ENCODE peak calls at places on chromosomes 12 and 14, in four cellular contexts. One of them, this sample, is unnamed.

GRCh38 chr12:48122065-48122834 is 3.1 kb downstream of the PFKM start:
- DNase-seq in kidney: no peak
- DNase-seq in cardiac fibroblast: peak
- DNase-seq in cardiac muscle cell: no peak
- DNase-seq in this sample: no peak

GRCh38 chr12:64404470-64405446 is 566 bp downstream of the XPOT start:
- DNase-seq in kidney: peak
- DNase-seq in cardiac muscle cell: peak
- DNase-seq in cardiac fibroblast: peak
- DNase-seq in this sample: peak

GRCh38 chr14:82999802-83000201 is 1466.1 kb upstream of the SEL1L start:
- DNase-seq in kidney: no peak
- DNase-seq in cardiac muscle cell: no peak
- DNase-seq in cardiac fibroblast: no peak
- DNase-seq in this sample: no peak

GRCh38 chr12:54762390-54762789 is 91.9 kb upstream of the MUCL1 start:
- DNase-seq in cardiac muscle cell: no peak
- DNase-seq in kidney: no peak
- DNase-seq in cardiac fibroblast: no peak
- DNase-seq in this sample: no peak

GRCh38 chr14:61950340-61950739 is 188.1 kb downstream of the SNAPC1 start:
- DNase-seq in kidney: no peak
- DNase-seq in cardiac fibroblast: no peak
- DNase-seq in cardiac muscle cell: no peak
- DNase-seq in this sample: no peak

GRCh38 chr14:48373993-48374392 is 698.6 kb upstream of the MDGA2 start:
- DNase-seq in cardiac muscle cell: no peak
- DNase-seq in kidney: no peak
- DNase-seq in cardiac fibroblast: no peak
- DNase-seq in this sample: no peak

GRCh38 chr14:48546996-48547395 is 871.6 kb upstream of the MDGA2 start:
- DNase-seq in cardiac fibroblast: no peak
- DNase-seq in cardiac muscle cell: no peak
- DNase-seq in kidney: no peak
- DNase-seq in this sample: no peak

GRCh38 chr14:104735830-104736642 is 12.0 kb downstream of the ADSS1 start:
- DNase-seq in kidney: peak
- DNase-seq in cardiac muscle cell: peak
- DNase-seq in cardiac fibroblast: peak
- DNase-seq in this sample: no peak

GRCh38 chr12:25979563-25979962 is 21.1 kb downstream of the RASSF8 start:
- DNase-seq in cardiac muscle cell: no peak
- DNase-seq in kidney: no peak
- DNase-seq in cardiac fibroblast: no peak
- DNase-seq in this sample: no peak

GRCh38 chr12:64080319-64081008 is 141.6 kb downstream of the KICS2 start:
- DNase-seq in cardiac fibroblast: peak
- DNase-seq in cardiac muscle cell: peak
- DNase-seq in kidney: no peak
- DNase-seq in this sample: no peak

GRCh38 chr12:13962699-13963098 is 18.7 kb downstream of the GRIN2B start:
- DNase-seq in cardiac muscle cell: no peak
- DNase-seq in cardiac fibroblast: no peak
- DNase-seq in kidney: no peak
- DNase-seq in this sample: peak

GRCh38 chr12:75816892-75817291 is 214.7 kb downstream of the PHLDA1 start:
- DNase-seq in cardiac fibroblast: peak
- DNase-seq in kidney: no peak
- DNase-seq in cardiac muscle cell: peak
- DNase-seq in this sample: no peak

GRCh38 chr12:2311001-2311778 is 258.4 kb downstream of the CACNA1C start:
- DNase-seq in kidney: no peak
- DNase-seq in cardiac muscle cell: peak
- DNase-seq in cardiac fibroblast: peak
- DNase-seq in this sample: no peak

GRCh38 chr12:53754633-53755261 is 3.0 kb upstream of the CISTR start:
- DNase-seq in cardiac fibroblast: peak
- DNase-seq in cardiac muscle cell: peak
- DNase-seq in kidney: no peak
- DNase-seq in this sample: no peak

GRCh38 chr12:84056-84455 is 17.5 kb downstream of the IQSEC3 start:
- DNase-seq in cardiac fibroblast: no peak
- DNase-seq in kidney: no peak
- DNase-seq in cardiac muscle cell: no peak
- DNase-seq in this sample: no peak

GRCh38 chr12:12804432-12804886 is 8.7 kb upstream of the DDX47 start:
- DNase-seq in cardiac muscle cell: no peak
- DNase-seq in kidney: no peak
- DNase-seq in cardiac fibroblast: peak
- DNase-seq in this sample: no peak

GRCh38 chr14:102215522-102216250 is 76.0 kb downstream of the WDR20 start:
- DNase-seq in cardiac fibroblast: no peak
- DNase-seq in kidney: no peak
- DNase-seq in cardiac muscle cell: no peak
- DNase-seq in this sample: no peak

GRCh38 chr14:64704145-64704742 is at the start of gene PLEKHG3:
- DNase-seq in cardiac muscle cell: peak
- DNase-seq in cardiac fibroblast: peak
- DNase-seq in kidney: peak
- DNase-seq in this sample: no peak

GRCh38 chr12:8603858-8604257 is 8.8 kb downstream of the AICDA start:
- DNase-seq in cardiac muscle cell: no peak
- DNase-seq in kidney: no peak
- DNase-seq in cardiac fibroblast: no peak
- DNase-seq in this sample: no peak

GRCh38 chr12:130157998-130158774 is 4.1 kb upstream of the FZD10 start:
- DNase-seq in cardiac muscle cell: no peak
- DNase-seq in cardiac fibroblast: no peak
- DNase-seq in kidney: no peak
- DNase-seq in this sample: no peak

GRCh38 chr14:92012121-92012748 is 27.6 kb downstream of the TRIP11 start:
- DNase-seq in cardiac muscle cell: no peak
- DNase-seq in kidney: no peak
- DNase-seq in cardiac fibroblast: no peak
- DNase-seq in this sample: no peak

GRCh38 chr12:87344699-87345098 is 684.5 kb downstream of the C12orf50 start:
- DNase-seq in kidney: no peak
- DNase-seq in cardiac fibroblast: no peak
- DNase-seq in cardiac muscle cell: no peak
- DNase-seq in this sample: no peak

GRCh38 chr12:94101902-94102660 is 46.3 kb upstream of the PLXNC1 start:
- DNase-seq in cardiac fibroblast: peak
- DNase-seq in cardiac muscle cell: peak
- DNase-seq in kidney: peak
- DNase-seq in this sample: peak

GRCh38 chr12:103855036-103855712 is 14.1 kb upstream of the NT5DC3 start:
- DNase-seq in kidney: no peak
- DNase-seq in cardiac fibroblast: peak
- DNase-seq in cardiac muscle cell: peak
- DNase-seq in this sample: no peak

GRCh38 chr14:90760591-90761316 is 55.5 kb downstream of the TTC7B start:
- DNase-seq in cardiac muscle cell: peak
- DNase-seq in cardiac fibroblast: peak
- DNase-seq in kidney: no peak
- DNase-seq in this sample: no peak

GRCh38 chr14:103716091-103716801 is 636 bp downstream of the ZFYVE21 start:
- DNase-seq in kidney: peak
- DNase-seq in cardiac fibroblast: peak
- DNase-seq in cardiac muscle cell: peak
- DNase-seq in this sample: no peak

GRCh38 chr12:29769162-29769820 is 14.5 kb downstream of the TMTC1 start:
- DNase-seq in cardiac muscle cell: peak
- DNase-seq in kidney: no peak
- DNase-seq in cardiac fibroblast: peak
- DNase-seq in this sample: no peak

GRCh38 chr12:104632724-104633181 is 176.0 kb downstream of the CHST11 start:
- DNase-seq in kidney: peak
- DNase-seq in cardiac muscle cell: peak
- DNase-seq in cardiac fibroblast: peak
- DNase-seq in this sample: no peak

GRCh38 chr14:69863083-69863482 is 16.1 kb upstream of the SMOC1 start:
- DNase-seq in kidney: no peak
- DNase-seq in cardiac fibroblast: no peak
- DNase-seq in cardiac muscle cell: no peak
- DNase-seq in this sample: no peak

GRCh38 chr12:80186727-80187217 is 87.4 kb downstream of the OTOGL start:
- DNase-seq in cardiac muscle cell: peak
- DNase-seq in cardiac fibroblast: peak
- DNase-seq in kidney: no peak
- DNase-seq in this sample: peak

GRCh38 chr14:51653096-51653814 is 1.5 kb downstream of the FRMD6 start:
- DNase-seq in kidney: no peak
- DNase-seq in cardiac fibroblast: peak
- DNase-seq in cardiac muscle cell: peak
- DNase-seq in this sample: peak
- TF ChIP-seq CTCF in kidney: no peak
- TF ChIP-seq CTCF in cardiac fibroblast: peak
- TF ChIP-seq CTCF in cardiac muscle cell: peak
- TF ChIP-seq CTCF in this sample: peak

DNA sequence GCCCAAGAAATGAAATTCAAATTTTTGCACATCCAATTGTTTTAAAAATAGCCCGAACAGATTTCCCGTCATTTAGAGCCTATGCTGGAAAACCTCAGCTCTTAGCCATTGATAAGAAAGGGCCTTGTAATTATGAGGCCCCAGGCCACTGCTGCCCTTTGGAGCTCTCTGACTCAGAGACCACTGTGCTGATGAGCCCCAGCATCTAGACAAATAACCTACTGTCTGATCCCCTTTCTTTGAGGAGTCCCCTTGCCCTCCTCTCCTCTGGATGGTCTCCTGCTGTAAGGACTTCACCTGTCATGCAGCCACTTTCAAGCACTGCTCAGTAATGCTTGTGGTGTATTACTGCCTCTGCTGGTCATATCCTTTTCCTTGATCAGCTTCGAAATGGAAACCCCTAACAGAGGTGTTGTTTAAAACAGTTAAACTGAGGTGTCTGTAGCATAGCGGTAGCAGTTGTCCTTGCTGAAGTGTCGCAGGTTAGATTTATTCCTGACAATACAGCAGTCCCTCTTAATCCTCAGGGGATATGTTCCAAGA is 159.9 kb upstream of the SRRM4 start:
- DNase-seq in kidney: no peak
- DNase-seq in cardiac muscle cell: no peak
- DNase-seq in cardiac fibroblast: no peak
- DNase-seq in this sample: no peak
- H3K4me3 ChIP-seq in kidney: no peak
- H3K4me3 ChIP-seq in cardiac muscle cell: no peak
- H3K4me3 ChIP-seq in cardiac fibroblast: no peak
- H3K4me3 ChIP-seq in this sample: no peak

DNA sequence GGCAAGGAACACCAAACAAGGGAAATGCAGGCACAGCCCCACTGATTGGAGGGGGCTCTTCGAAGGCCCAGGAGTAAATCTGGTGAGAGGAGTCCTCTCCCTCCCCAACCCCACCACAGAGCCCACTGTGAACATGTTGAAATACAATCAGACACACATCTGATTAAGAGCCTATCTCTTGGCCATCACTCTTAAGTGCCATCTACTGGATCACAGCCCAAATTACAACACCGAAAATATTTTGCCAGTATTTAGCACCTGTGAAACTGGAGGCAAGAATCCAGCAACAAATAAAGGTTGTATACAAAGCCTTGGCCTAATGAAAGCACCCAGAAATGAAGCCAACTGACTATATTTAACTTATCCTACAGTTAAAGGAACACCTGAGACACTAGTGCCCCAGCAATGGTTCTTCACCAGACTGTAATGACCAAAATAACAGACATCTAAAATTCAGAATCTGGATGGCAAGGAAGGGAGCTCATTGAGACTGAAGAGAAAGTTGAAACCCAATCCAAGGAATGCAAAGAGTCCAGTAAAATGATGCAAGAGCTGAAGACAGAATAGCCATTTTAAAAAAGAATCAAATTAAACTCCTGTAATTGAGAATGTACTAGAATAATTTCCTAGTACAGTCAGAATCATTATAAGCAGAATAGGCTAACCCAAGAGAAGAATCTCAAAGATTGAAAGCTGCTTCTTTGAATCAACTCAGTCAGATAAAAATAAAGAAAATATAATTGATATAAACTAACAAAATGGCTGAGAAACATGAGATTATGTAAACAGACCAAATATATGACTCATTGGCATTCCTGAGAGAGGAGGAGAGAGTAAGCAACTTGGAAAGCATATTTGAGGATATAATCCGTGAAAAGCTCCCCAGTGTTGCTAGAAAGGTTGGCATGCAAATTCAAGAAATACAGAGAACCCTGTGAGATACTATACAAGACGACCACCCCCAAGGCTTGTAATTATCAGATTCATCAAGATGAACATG is 1117.0 kb downstream of the FLRT2 start:
- DNase-seq in cardiac fibroblast: peak
- DNase-seq in cardiac muscle cell: peak
- DNase-seq in kidney: no peak
- DNase-seq in this sample: peak
- TF ChIP-seq CTCF in cardiac fibroblast: no peak
- TF ChIP-seq CTCF in cardiac muscle cell: no peak
- TF ChIP-seq CTCF in kidney: no peak
- TF ChIP-seq CTCF in this sample: peak

GRCh38 chr12:121917950-121918678 is at the start of gene CFAP251:
- DNase-seq in cardiac fibroblast: peak
- DNase-seq in kidney: peak
- DNase-seq in cardiac muscle cell: peak
- DNase-seq in this sample: peak
- H3K4me3 ChIP-seq in cardiac fibroblast: peak
- H3K4me3 ChIP-seq in kidney: peak
- H3K4me3 ChIP-seq in cardiac muscle cell: peak
- H3K4me3 ChIP-seq in this sample: peak

GRCh38 chr12:126346087-126346486 is 1280.9 kb downstream of the AACS start:
- DNase-seq in kidney: no peak
- DNase-seq in cardiac muscle cell: no peak
- DNase-seq in cardiac fibroblast: no peak
- DNase-seq in this sample: no peak
- TF ChIP-seq CTCF in kidney: no peak
- TF ChIP-seq CTCF in cardiac muscle cell: no peak
- TF ChIP-seq CTCF in cardiac fibroblast: no peak
- TF ChIP-seq CTCF in this sample: no peak

DNA sequence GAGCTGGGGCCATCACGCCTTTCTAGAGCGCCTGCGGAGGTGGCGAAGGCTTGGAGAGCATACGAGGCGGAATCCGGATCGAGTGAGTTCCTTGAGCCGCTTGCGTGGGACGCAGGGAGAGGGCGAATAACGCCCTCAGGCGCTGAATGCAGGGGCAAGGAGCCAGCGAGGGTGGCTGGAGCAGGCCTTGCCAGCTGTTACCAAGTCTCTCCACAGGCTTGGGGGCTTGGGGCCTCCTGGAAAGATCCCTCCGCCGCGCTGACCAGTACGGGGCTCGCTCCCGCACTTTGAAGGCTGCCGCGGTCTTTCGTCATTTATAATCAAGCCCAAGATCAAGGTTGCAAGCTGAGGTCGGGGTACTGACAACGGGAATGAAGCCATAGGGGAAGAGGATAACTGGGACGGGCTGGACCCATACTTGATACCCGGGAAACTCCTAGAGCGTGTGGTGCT is 1.2 kb downstream of the FLRT2 start:
- DNase-seq in kidney: peak
- DNase-seq in cardiac muscle cell: peak
- DNase-seq in cardiac fibroblast: peak
- DNase-seq in this sample: no peak
- H3K4me3 ChIP-seq in kidney: peak
- H3K4me3 ChIP-seq in cardiac muscle cell: peak
- H3K4me3 ChIP-seq in cardiac fibroblast: peak
- H3K4me3 ChIP-seq in this sample: no peak